ENCODE peak calls at places on chromosomes 4 and X, in ten cellular contexts. Q is AG04450, V is adrenal gland, A is PC-3, L is testis, X is neural progenitor cell, R is suprapubic skin, E is IMR-90, N is OCI-LY7, W is fibroblast of pulmonary artery. I is an unnamed sample.
A peak's percentile ranks its signal among the peaks of the same experiment; 100 is the strongest.

GRCh38 chr4:94406668-94407437 is 44.9 kb upstream of the PDLIM5 start:
- DNase-seq in E (peak; percentile 88), Q (peak; percentile 67), X (peak; percentile 84), W (peak; percentile 96), L (peak; percentile 93), A (peak; percentile 85), V (peak; percentile 94), R (no peak), N (peak; percentile 70), I (peak; percentile 79)

GRCh38 chrX:40485973-40486372 is 94.8 kb upstream of the ATP6AP2 start:
- DNase-seq in L (no peak), Q (no peak), E (no peak), A (no peak), W (no peak), R (no peak), X (no peak), N (no peak), V (no peak), I (no peak)

GRCh38 chr4:16573181-16573580 is 325.3 kb downstream of the LDB2 start:
- DNase-seq in X (no peak), R (no peak), A (peak; percentile 64), E (peak; percentile 67), V (no peak), Q (no peak), L (no peak), N (no peak), W (peak; percentile 40), I (no peak)

GRCh38 chr4:3346146-3346545 is 53.3 kb downstream of the RGS12 start:
- DNase-seq in N (peak; percentile 79), R (no peak), V (peak; percentile 83), W (peak; percentile 90), Q (peak; percentile 44), L (peak; percentile 80), X (peak; percentile 76), E (peak; percentile 84), A (peak; percentile 78), I (peak; percentile 84)

GRCh38 chr4:165326831-165327210 is 648 bp upstream of the MSMO1 start:
- DNase-seq in N (peak; percentile 62), Q (no peak), X (peak; percentile 22), A (peak; percentile 14), W (peak; percentile 49), V (peak; percentile 75), E (peak; percentile 9), L (peak; percentile 77), R (no peak), I (peak; percentile 46)

GRCh38 chr4:40372651-40373050 is 37.5 kb downstream of the CHRNA9 start:
- DNase-seq in Q (no peak), X (no peak), V (no peak), N (no peak), E (no peak), A (no peak), L (no peak), W (no peak), R (no peak), I (no peak)

GRCh38 chr4:6906046-6906445 is 3.6 kb upstream of the TBC1D14 start:
- DNase-seq in X (no peak), N (no peak), R (no peak), A (no peak), Q (no peak), W (no peak), E (no peak), V (no peak), L (no peak), I (no peak)

GRCh38 chr4:6840062-6840976 is 57.8 kb downstream of the KIAA0232 start:
- DNase-seq in Q (no peak), E (peak; percentile 34), A (no peak), X (peak; percentile 36), W (peak; percentile 40), R (no peak), N (no peak), V (no peak), L (peak; percentile 23), I (no peak)

GRCh38 chr4:156594619-156595018 is 377.0 kb downstream of the PDGFC start:
- DNase-seq in W (no peak), E (no peak), V (peak; percentile 60), X (no peak), N (no peak), R (no peak), Q (no peak), A (peak; percentile 9), L (peak; percentile 41), I (peak; percentile 50)

GRCh38 chrX:150219374-150220185 is 143.5 kb upstream of the MAMLD1 start:
- DNase-seq in W (no peak), A (no peak), E (peak; percentile 48), N (no peak), X (peak; percentile 15), Q (no peak), V (no peak), R (no peak), L (no peak), I (peak; percentile 8)

GRCh38 chrX:132094169-132094568 is 33.7 kb downstream of the FRMD7 start:
- DNase-seq in R (no peak), Q (no peak), V (no peak), X (no peak), A (no peak), E (no peak), N (no peak), W (no peak), L (no peak), I (no peak)

GRCh38 chr4:129261584-129261983 is 165.6 kb downstream of the C4orf33 start:
- DNase-seq in W (no peak), V (no peak), N (no peak), X (no peak), A (no peak), Q (no peak), E (no peak), L (no peak), R (no peak), I (no peak)

GRCh38 chr4:903066-904046 is 28.8 kb downstream of the GAK start:
- DNase-seq in R (no peak), E (no peak), V (no peak), W (no peak), L (no peak), X (no peak), Q (no peak), A (no peak), N (no peak), I (no peak)
- TF ChIP-seq CTCF in R (no peak), E (no peak), V (no peak), W (no peak), L (no peak), X (no peak), Q (no peak), A (no peak), N (no peak), I (no peak)

DNA sequence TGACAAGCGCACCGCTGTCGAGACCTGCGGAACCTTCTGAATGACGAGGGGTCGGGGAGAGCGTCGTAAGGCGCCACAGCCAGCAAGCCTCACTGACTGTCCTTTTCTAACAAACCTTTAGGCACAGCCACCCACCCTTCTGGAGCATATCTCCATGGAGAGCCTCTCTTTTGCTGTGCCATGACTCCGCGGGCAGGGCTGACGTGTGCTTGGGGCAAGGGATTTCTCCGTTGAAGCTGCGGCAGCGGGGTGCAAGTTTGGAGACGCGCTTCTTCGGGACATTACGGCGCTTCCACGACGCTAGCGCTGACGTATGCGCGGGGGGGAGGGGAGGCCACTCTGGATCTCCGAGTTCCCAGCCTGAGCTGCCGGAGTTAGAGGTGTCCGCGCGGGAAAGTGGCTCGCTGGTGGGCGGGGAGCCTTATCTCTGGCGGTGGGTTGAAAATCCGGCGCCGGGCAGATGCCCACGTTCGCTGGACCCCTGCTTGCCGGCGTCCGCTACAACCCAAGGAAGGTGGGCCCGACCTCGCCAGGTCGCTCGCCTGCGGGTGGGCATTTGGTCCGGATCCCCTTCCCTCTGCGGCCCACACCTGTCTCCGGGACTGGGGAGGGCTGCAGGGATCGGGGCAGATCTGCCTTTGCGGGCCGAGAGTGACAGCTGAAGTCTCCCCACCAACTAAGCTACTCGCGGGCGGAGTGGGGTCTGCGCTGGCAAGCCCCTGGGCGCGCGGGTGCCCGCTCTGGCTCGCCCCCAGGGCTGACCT is 540 bp upstream of the SLC10A7 start:
- DNase-seq in L (peak; percentile 96), Q (peak; percentile 52), E (peak; percentile 80), V (peak; percentile 97), W (peak; percentile 86), A (peak; percentile 85), N (peak; percentile 88), R (peak; percentile 93), X (peak; percentile 88), I (peak; percentile 63)
- TF ChIP-seq CTCF in L (no peak), Q (no peak), E (no peak), V (no peak), W (no peak), A (no peak), N (no peak), R (no peak), X (no peak), I (no peak)

DNA sequence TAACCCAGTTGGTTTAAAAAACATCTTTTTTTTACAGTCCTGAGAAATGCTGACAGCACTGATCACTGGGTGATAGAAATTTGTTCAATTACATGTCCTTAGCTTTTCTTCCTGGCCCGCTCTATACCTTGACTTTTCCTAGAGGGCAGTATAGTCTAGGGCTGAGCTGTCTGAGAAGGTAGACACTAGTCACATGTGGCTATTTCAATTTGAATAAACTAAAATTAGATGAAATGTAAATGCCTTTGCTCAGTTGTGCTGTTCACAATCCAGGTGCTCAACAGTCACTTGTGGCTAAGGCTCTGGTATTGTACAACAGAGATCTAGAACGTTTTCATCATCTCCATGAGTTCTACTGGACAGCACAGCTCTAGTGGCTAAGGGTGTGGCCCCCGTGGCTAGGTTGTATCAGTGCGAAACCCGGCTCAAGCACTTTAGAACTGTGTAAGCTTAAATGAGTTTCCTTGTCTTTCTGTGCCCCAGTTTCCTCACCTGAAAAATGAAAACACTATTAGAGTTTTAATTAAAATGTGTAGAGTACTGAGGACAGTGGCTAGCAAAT is 111.6 kb upstream of the WDR17 start:
- DNase-seq in X (peak; percentile 4), E (no peak), N (peak; percentile 73), V (no peak), A (peak; percentile 35), L (no peak), R (no peak), Q (no peak), W (no peak), I (no peak)
- TF ChIP-seq CTCF in X (peak; percentile 44), E (peak; percentile 19), N (peak; percentile 76), V (no peak), A (peak; percentile 48), L (no peak), R (no peak), Q (no peak), W (no peak), I (no peak)

DNA sequence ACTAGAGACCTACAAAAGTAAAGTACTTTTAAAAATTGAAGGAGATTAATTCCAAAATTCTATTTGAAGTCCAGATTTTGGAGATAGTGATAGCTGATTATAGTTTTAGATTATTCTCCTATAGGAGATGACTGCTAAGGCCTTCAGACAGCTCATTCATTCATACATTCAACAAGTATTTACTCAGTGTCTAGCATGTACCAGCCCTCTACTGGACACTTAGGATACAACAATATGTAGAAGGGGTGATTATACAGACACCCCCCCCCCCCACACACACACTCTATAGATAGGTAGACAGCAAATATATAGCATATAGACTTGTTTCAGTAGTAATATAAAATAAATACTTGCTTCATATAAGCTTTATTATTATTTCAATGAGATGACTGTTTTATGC is 60.4 kb upstream of the TAF9B start:
- DNase-seq in E (peak; percentile 8), R (no peak), L (no peak), X (peak; percentile 9), V (no peak), W (peak; percentile 31), Q (no peak), N (peak; percentile 24), A (peak; percentile 67), I (peak; percentile 42)
- TF ChIP-seq CTCF in E (peak; percentile 19), R (no peak), L (no peak), X (peak; percentile 38), V (no peak), W (peak; percentile 35), Q (peak; percentile 26), N (peak; percentile 65), A (peak; percentile 61), I (no peak)

GRCh38 chrX:79330022-79330421 is 37.1 kb downstream of the ITM2A start:
- DNase-seq in N (no peak), R (no peak), X (peak; percentile 47), L (no peak), W (no peak), V (no peak), A (no peak), E (no peak), Q (no peak), I (no peak)
- TF ChIP-seq CTCF in N (no peak), R (no peak), X (peak; percentile 17), L (no peak), W (no peak), V (no peak), A (no peak), E (no peak), Q (no peak), I (no peak)